ENCODE peak calls at places on chromosomes 7 and 10, in five cellular contexts. B is HCT116, C is mammary epithelial cell, S is colonic mucosa, H is endodermal cell. U is an unnamed sample. For H3K36me3, the result is how much of the 10 kb centered on the place peaks cover.

GRCh38 chr10:81875680-81876252 is 772 bp downstream of the NRG3 start:
- DNase-seq in H (peak), S (no peak), C (no peak), B (no peak), U (peak)

GRCh38 chr7:27238979-27239779 is 3.4 kb upstream of the EVX1 start:
- DNase-seq in H (peak), B (no peak), S (no peak), C (no peak), U (peak)

GRCh38 chr7:116351966-116352365 is 141.6 kb downstream of the TES start:
- DNase-seq in H (no peak), S (no peak), C (no peak), B (no peak), U (no peak)

GRCh38 chr10:108208732-108209131 is 1044.2 kb upstream of the SORCS1 start:
- DNase-seq in S (no peak), B (no peak), H (no peak), C (no peak), U (no peak)

GRCh38 chr10:117005454-117006055 is 568 bp upstream of the SHTN1 start:
- DNase-seq in C (peak), S (peak), H (peak), B (peak), U (no peak)

GRCh38 chr7:108497082-108497725 is 28.7 kb downstream of the PNPLA8 start:
- DNase-seq in C (peak), S (peak), B (peak), H (peak), U (no peak)

GRCh38 chr10:75654171-75654772 is 222.8 kb downstream of the LRMDA start:
- DNase-seq in B (no peak), H (no peak), C (no peak), S (no peak), U (no peak)

GRCh38 chr7:146892151-146892550 is 775.5 kb downstream of the CNTNAP2 start:
- DNase-seq in S (no peak), H (peak), B (no peak), C (no peak), U (no peak)

GRCh38 chr10:30784896-30785605 is 155.5 kb upstream of the LYZL2 start:
- DNase-seq in C (no peak), H (peak), B (no peak), S (peak), U (peak)

GRCh38 chr7:50920031-50920635 is 137.4 kb upstream of the GRB10 start:
- DNase-seq in C (no peak), S (no peak), B (no peak), H (no peak), U (no peak)

GRCh38 chr10:99958806-99959205 is 50.9 kb downstream of the DNMBP start:
- DNase-seq in H (no peak), B (no peak), C (no peak), S (no peak), U (no peak)

GRCh38 chr7:131008840-131009651 is 275.0 kb upstream of the KLF14 start:
- DNase-seq in S (no peak), C (no peak), B (no peak), H (peak), U (no peak)

GRCh38 chr7:45962861-45963260 is 41.8 kb upstream of the IGFBP3 start:
- DNase-seq in B (no peak), C (no peak), S (no peak), H (peak), U (no peak)

DNA sequence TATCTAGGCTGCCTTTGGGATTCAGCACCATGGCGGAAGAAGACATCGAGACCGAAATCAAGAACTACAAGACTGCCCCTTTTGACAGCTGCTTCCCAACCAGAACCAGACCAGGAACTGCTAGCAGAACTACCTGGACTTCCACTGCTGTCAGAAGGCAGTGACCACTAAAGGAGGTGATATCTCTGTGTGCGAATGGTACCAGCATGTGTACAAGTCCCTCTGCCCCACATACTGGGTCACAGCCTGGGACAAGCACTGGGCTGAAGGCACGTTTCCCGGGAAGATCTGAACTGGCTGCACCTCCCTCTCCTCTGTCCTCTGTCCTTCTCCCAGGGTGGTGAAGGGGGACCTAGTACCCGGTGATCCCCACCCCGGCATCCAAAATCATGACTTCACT is 25.6 kb upstream of the PDIA4 start:
- DNase-seq in S (no peak), B (no peak), H (no peak), C (no peak), U (no peak)
- H3K9ac ChIP-seq in S (no peak), B (no peak), H (no peak), C (no peak), U (no peak)

GRCh38 chr10:112899396-112900065 is 50.5 kb upstream of the TCF7L2 start:
- DNase-seq in C (no peak), S (no peak), B (no peak), H (peak), U (peak)
- H3K27ac ChIP-seq in C (no peak), S (peak), B (no peak), H (no peak), U (peak)

GRCh38 chr10:13703101-13703818 is 116.5 kb downstream of the PRPF18 start:
- DNase-seq in H (no peak), S (no peak), C (no peak), B (no peak), U (no peak)
- H3K36me3 ChIP-seq in H (under half), S (under half), C (under half), B (under half), U (under half)

GRCh38 chr10:101550965-101551364 is 37.1 kb downstream of the POLL start:
- DNase-seq in C (no peak), B (no peak), H (no peak), S (no peak), U (no peak)
- H3K9ac ChIP-seq in C (no peak), B (no peak), H (no peak), S (no peak), U (no peak)

DNA sequence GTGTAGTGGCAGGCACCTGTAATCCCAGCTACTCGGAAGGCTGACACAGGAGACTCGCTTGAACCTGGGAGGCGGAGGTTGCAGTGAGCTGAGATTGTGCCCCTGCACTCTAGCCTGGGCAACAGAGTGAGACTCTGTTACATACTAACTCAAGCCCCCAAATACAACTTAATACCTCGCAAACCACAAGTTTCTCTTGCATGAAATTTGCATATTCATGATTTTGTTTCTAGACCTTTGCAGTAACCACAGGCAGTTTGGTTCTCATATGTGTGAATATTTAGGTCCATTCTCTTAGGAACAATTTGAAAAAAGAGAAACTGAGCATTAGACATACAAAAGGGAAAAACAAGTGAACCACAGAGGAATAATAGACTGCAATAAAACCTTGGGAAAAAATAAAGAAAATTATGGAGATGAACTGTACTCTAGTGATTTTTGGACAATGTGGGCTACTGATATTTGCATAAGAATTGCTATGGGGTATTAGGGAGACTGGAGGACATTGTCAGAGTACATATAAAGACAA is 77.0 kb downstream of the ZNF277 start:
- DNase-seq in C (no peak), S (no peak), H (no peak), B (no peak), U (no peak)
- H3K27ac ChIP-seq in C (no peak), S (no peak), H (no peak), B (no peak), U (no peak)

GRCh38 chr10:119041332-119041731 is 11.8 kb downstream of the NANOS1 start:
- DNase-seq in S (no peak), B (no peak), H (peak), C (no peak), U (no peak)
- H3K36me3 ChIP-seq in S (under half), B (half or more), H (half or more), C (half or more), U (under half)

GRCh38 chr10:90818736-90819135 is 39.1 kb downstream of the HTR7 start:
- DNase-seq in S (no peak), H (no peak), C (peak), B (no peak), U (no peak)

GRCh38 chr10:90817173-90817889 is 40.5 kb downstream of the HTR7 start:
- DNase-seq in H (no peak), C (peak), S (no peak), B (no peak), U (no peak)

GRCh38 chr10:90813592-90814365 is 44.1 kb downstream of the HTR7 start:
- DNase-seq in S (no peak), B (no peak), H (no peak), C (peak), U (no peak)
- H3K9ac ChIP-seq in S (no peak), B (no peak), H (no peak), C (no peak), U (no peak)

DNA sequence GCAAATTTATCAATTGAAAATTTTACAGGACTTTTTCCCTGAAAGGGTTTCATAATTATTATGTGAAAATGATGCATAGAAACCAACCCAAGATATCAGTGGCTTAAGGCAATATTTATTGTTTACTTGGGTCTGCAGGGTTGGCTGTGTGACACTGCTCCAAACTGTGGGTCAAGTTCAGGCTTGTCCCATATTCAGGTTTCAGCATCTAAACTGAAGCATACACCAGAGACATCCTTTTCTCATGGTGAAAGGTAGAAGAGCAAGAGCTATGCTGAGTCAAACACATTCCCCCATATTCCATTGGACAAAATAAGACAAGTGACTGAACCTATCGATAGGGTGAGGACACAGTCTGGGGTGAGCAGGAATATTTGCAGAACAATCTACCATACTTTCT is 110.9 kb downstream of the MAPK8 start:
- DNase-seq in H (no peak), S (no peak), C (peak), B (no peak), U (no peak)
- H3K27ac ChIP-seq in H (no peak), S (no peak), C (peak), B (no peak), U (no peak)

U was measured in kidney.